ENCODE peak calls at places on chromosomes 5 and 9, in seven cellular contexts. L, E, V, F, Z, S and X are unnamed samples.
A peak's percentile ranks its signal among the peaks of the same experiment; 100 is the strongest.

GRCh38 chr5:87499478-87500410 is 87.0 kb upstream of the CCNH start:
- DNase-seq in L (no peak), E (no peak), V (no peak), F (no peak), Z (no peak), S (no peak), X (peak; percentile 1)

GRCh38 chr9:114742947-114743346 is 61.0 kb upstream of the TEX48 start:
- DNase-seq in L (no peak), E (no peak), V (no peak), F (peak; percentile 41), Z (peak; percentile 60), S (no peak), X (no peak)

GRCh38 chr9:26723486-26723885 is 169.1 kb downstream of the CAAP1 start:
- DNase-seq in L (no peak), E (peak; percentile 1), V (peak; percentile 6), F (peak; percentile 17), Z (peak; percentile 36), S (peak; percentile 27), X (peak; percentile 52)

GRCh38 chr5:14075937-14076336 is 67.2 kb upstream of the TRIO start:
- DNase-seq in L (no peak), E (no peak), V (no peak), F (no peak), Z (no peak), S (no peak), X (no peak)

GRCh38 chr9:107809859-107810492 is 320.4 kb upstream of the KLF4 start:
- DNase-seq in L (no peak), E (no peak), V (peak; percentile 68), F (peak; percentile 20), Z (peak; percentile 36), S (no peak), X (no peak)

GRCh38 chr9:38227656-38228055 is 158.6 kb upstream of the SHB start:
- DNase-seq in L (peak; percentile 40), E (peak; percentile 30), V (peak; percentile 4), F (peak; percentile 1), Z (peak; percentile 2), S (no peak), X (no peak)

GRCh38 chr5:53311661-53312060 is 168.8 kb upstream of the FST start:
- DNase-seq in L (no peak), E (no peak), V (no peak), F (no peak), Z (no peak), S (no peak), X (no peak)

GRCh38 chr5:93076566-93076965 is 504.5 kb downstream of the NR2F1-AS1 start:
- DNase-seq in L (no peak), E (no peak), V (no peak), F (no peak), Z (peak; percentile 37), S (no peak), X (no peak)

GRCh38 chr5:112685929-112686328 is 51.8 kb upstream of the APC start:
- DNase-seq in L (no peak), E (no peak), V (peak; percentile 27), F (peak; percentile 84), Z (peak; percentile 26), S (no peak), X (no peak)

GRCh38 chr5:115419794-115420585 is 123.5 kb upstream of the CCDC112 start:
- DNase-seq in L (no peak), E (no peak), V (peak; percentile 95), F (peak; percentile 98), Z (peak; percentile 99), S (no peak), X (no peak)

GRCh38 chr5:81164936-81165335 is 68.2 kb upstream of the CKMT2 start:
- DNase-seq in L (no peak), E (no peak), V (peak; percentile 35), F (peak; percentile 11), Z (peak; percentile 19), S (no peak), X (no peak)

GRCh38 chr5:154242964-154243376 is 52.4 kb downstream of the GALNT10 start:
- DNase-seq in L (no peak), E (no peak), V (no peak), F (no peak), Z (no peak), S (no peak), X (no peak)

GRCh38 chr9:127206666-127207065 is 57.9 kb upstream of the GARNL3 start:
- DNase-seq in L (no peak), E (no peak), V (no peak), F (no peak), Z (no peak), S (no peak), X (no peak)

GRCh38 chr5:91170266-91170665 is 212.9 kb downstream of the ARRDC3 start:
- DNase-seq in L (no peak), E (no peak), V (peak; percentile 85), F (peak; percentile 83), Z (peak; percentile 91), S (no peak), X (no peak)

GRCh38 chr9:114281421-114282103 is 41.3 kb upstream of the ORM1 start:
- DNase-seq in L (no peak), E (no peak), V (peak; percentile 67), F (peak; percentile 60), Z (peak; percentile 22), S (no peak), X (peak; percentile 34)

GRCh38 chr5:149357370-149358293 is at the start of gene PCYOX1L:
- DNase-seq in L (peak; percentile 97), E (peak; percentile 99), V (peak; percentile 93), F (peak; percentile 91), Z (peak; percentile 95), S (peak; percentile 92), X (peak; percentile 98)

GRCh38 chr5:92560698-92561361 is 1020.2 kb downstream of the NR2F1-AS1 start:
- DNase-seq in L (no peak), E (peak; percentile 46), V (peak; percentile 59), F (peak; percentile 78), Z (peak; percentile 65), S (no peak), X (no peak)

GRCh38 chr9:81671880-81672280 is 17.5 kb downstream of the TLE1 start:
- DNase-seq in L (no peak), E (no peak), V (peak; percentile 70), F (peak; percentile 98), Z (peak; percentile 49), S (no peak), X (no peak)

GRCh38 chr9:116693233-116693731 is 6.2 kb downstream of the TRIM32 start:
- DNase-seq in L (no peak), E (no peak), V (peak; percentile 54), F (peak; percentile 19), Z (peak; percentile 70), S (no peak), X (no peak)

GRCh38 chr9:100731038-100731556 is 153.2 kb downstream of the CAVIN4 start:
- DNase-seq in L (no peak), E (no peak), V (no peak), F (no peak), Z (no peak), S (no peak), X (no peak)

GRCh38 chr5:151686673-151687378 is at the start of gene SPARC:
- DNase-seq in L (no peak), E (no peak), V (peak; percentile 96), F (peak; percentile 96), Z (peak; percentile 95), S (peak; percentile 74), X (peak; percentile 86)

GRCh38 chr9:70121818-70122436 is 78.3 kb downstream of the MAMDC2 start:
- DNase-seq in L (no peak), E (no peak), V (peak; percentile 65), F (peak; percentile 73), Z (peak; percentile 56), S (no peak), X (no peak)

GRCh38 chr9:32596096-32596865 is 23.3 kb upstream of the NDUFB6 start:
- DNase-seq in L (no peak), E (no peak), V (no peak), F (no peak), Z (no peak), S (no peak), X (no peak)

GRCh38 chr5:72305194-72306142 is 14.6 kb downstream of the MRPS27 start:
- DNase-seq in L (no peak), E (no peak), V (no peak), F (no peak), Z (no peak), S (no peak), X (peak; percentile 46)

GRCh38 chr5:60687927-60688720 is 11.8 kb downstream of the DEPDC1B start:
- DNase-seq in L (no peak), E (peak; percentile 25), V (peak; percentile 75), F (peak; percentile 61), Z (peak; percentile 73), S (no peak), X (no peak)

GRCh38 chr5:106587-106986 is 14.6 kb downstream of the PLEKHG4B start:
- DNase-seq in L (no peak), E (peak; percentile 69), V (no peak), F (no peak), Z (no peak), S (no peak), X (no peak)

GRCh38 chr5:79395296-79395695 is 118.6 kb downstream of the HOMER1 start:
- DNase-seq in L (no peak), E (no peak), V (no peak), F (no peak), Z (no peak), S (no peak), X (no peak)

GRCh38 chr5:103424453-103425205 is 138.0 kb downstream of the NUDT12 start:
- DNase-seq in L (no peak), E (no peak), V (peak; percentile 80), F (peak; percentile 32), Z (peak; percentile 83), S (no peak), X (no peak)

GRCh38 chr9:15512889-15513288 is 2.1 kb upstream of the PSIP1 start:
- DNase-seq in L (no peak), E (peak; percentile 48), V (no peak), F (no peak), Z (no peak), S (no peak), X (peak; percentile 62)

GRCh38 chr5:68266457-68266856 is 50.9 kb downstream of the PIK3R1 start:
- DNase-seq in L (no peak), E (no peak), V (no peak), F (no peak), Z (peak; percentile 26), S (no peak), X (no peak)

GRCh38 chr5:123035950-123036390 is 555 bp downstream of the PPIC start:
- DNase-seq in L (no peak), E (peak; percentile 40), V (peak; percentile 29), F (peak; percentile 45), Z (peak; percentile 47), S (peak; percentile 52), X (peak; percentile 86)

GRCh38 chr5:38835887-38836286 is 9.9 kb upstream of the OSMR start:
- DNase-seq in L (no peak), E (no peak), V (peak; percentile 33), F (peak; percentile 96), Z (peak; percentile 87), S (no peak), X (no peak)

GRCh38 chr5:176776916-176777315 is 33.4 kb upstream of the UNC5A start:
- DNase-seq in L (peak; percentile 1), E (no peak), V (no peak), F (no peak), Z (no peak), S (no peak), X (peak; percentile 6)

GRCh38 chr5:172142709-172143215 is 45.3 kb downstream of the STK10 start:
- DNase-seq in L (no peak), E (no peak), V (peak; percentile 55), F (peak; percentile 22), Z (no peak), S (no peak), X (no peak)

GRCh38 chr9:80586786-80587185 is 1015.0 kb downstream of the TLE4 start:
- DNase-seq in L (no peak), E (no peak), V (no peak), F (no peak), Z (no peak), S (no peak), X (no peak)

GRCh38 chr9:135036861-135037465 is 50.5 kb upstream of the OLFM1 start:
- DNase-seq in L (no peak), E (no peak), V (no peak), F (no peak), Z (no peak), S (no peak), X (no peak)

GRCh38 chr5:7927466-7928375 is 58.8 kb downstream of the MTRR start:
- DNase-seq in L (peak; percentile 56), E (peak; percentile 76), V (peak; percentile 64), F (peak; percentile 64), Z (peak; percentile 63), S (peak; percentile 58), X (peak; percentile 72)